ENCODE peak calls at places on chromosomes 2 and 18, in eight cellular contexts. Q is tibial nerve, M is brain microvascular endothelial cell, K is AG10803, Y is ovary, D is mesothelial cell of epicardium, U is MM.1S, V is endothelial cell. O is an unnamed sample.

GRCh38 chr2:189022002-189022401 is 47.8 kb downstream of the COL3A1 start:
- DNase-seq in Q (no peak), M (peak), K (peak), Y (no peak), D (no peak), U (no peak), V (no peak), O (no peak)

GRCh38 chr2:43223412-43224040 is 2.9 kb downstream of the ZFP36L2 start:
- DNase-seq in Q (no peak), M (peak), K (peak), Y (no peak), D (no peak), U (peak), V (no peak), O (no peak)

GRCh38 chr2:144151877-144152276 is 368.0 kb downstream of the ZEB2 start:
- DNase-seq in Q (no peak), M (no peak), K (no peak), Y (no peak), D (no peak), U (no peak), V (no peak), O (no peak)

GRCh38 chr18:49612515-49613033 is 50.7 kb downstream of the LIPG start:
- DNase-seq in Q (no peak), M (no peak), K (no peak), Y (no peak), D (no peak), U (no peak), V (no peak), O (peak)

GRCh38 chr2:237912271-237913192 is 53.1 kb downstream of the RAMP1 start:
- DNase-seq in Q (no peak), M (no peak), K (no peak), Y (no peak), D (no peak), U (no peak), V (no peak), O (no peak)

GRCh38 chr2:75007819-75008218 is 49.4 kb downstream of the POLE4 start:
- DNase-seq in Q (no peak), M (no peak), K (no peak), Y (no peak), D (no peak), U (no peak), V (no peak), O (no peak)

GRCh38 chr2:190698895-190699294 is 50.0 kb downstream of the NAB1 start:
- DNase-seq in Q (no peak), M (no peak), K (no peak), Y (no peak), D (no peak), U (no peak), V (peak), O (no peak)

GRCh38 chr2:206443735-206444527 is 599 bp downstream of the ADAM23 start:
- DNase-seq in Q (no peak), M (peak), K (peak), Y (peak), D (peak), U (peak), V (peak), O (peak)

GRCh38 chr18:11308499-11308898 is 159.1 kb upstream of the PIEZO2 start:
- DNase-seq in Q (no peak), M (no peak), K (no peak), Y (no peak), D (no peak), U (no peak), V (no peak), O (no peak)

GRCh38 chr2:178679891-178680290 is 127.3 kb downstream of the TTN start:
- DNase-seq in Q (no peak), M (no peak), K (no peak), Y (no peak), D (no peak), U (no peak), V (no peak), O (no peak)

DNA sequence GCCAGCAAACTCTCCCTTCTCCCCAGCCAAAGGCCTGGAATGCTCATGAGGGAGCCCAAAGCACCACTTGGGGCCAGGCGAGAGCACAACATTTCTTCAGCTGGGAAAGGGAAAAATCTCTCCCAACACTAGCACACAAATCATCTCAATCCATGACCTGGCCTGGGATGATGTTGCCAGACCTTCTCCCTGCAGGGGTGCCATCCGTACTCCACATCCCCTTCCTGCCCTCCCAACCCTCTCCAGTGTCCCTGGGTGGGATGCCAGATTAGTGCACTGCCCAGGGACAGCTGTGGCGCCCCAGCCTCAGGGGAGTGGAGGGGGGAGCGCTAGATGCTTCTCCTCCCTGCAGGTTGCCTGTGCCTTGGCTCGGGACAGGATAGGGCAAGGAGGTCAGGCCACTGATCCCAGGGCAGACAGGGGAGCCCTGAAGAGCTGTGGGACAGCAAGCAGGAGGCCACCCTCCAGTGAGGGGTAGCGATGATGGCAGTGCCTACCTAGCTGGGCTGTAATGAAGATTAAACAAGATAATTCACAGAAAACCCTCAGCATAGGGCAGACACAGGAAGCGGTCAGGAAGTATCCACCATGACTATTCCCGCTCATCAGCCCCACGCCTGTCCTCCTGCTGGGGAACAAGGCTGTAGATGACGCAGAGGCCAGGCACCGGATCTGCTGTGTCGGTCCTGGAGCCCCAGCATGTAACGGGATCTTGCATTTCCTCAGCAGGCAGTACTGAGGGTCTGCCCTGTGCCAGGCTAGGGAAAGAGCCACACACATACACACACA is 31.1 kb downstream of the SERTAD2 start:
- DNase-seq in Q (no peak), M (peak), K (no peak), Y (no peak), D (no peak), U (no peak), V (no peak), O (no peak)
- TF ChIP-seq CTCF in Q (no peak), M (peak), K (peak), Y (no peak), D (no peak), U (no peak), V (no peak), O (no peak)

DNA sequence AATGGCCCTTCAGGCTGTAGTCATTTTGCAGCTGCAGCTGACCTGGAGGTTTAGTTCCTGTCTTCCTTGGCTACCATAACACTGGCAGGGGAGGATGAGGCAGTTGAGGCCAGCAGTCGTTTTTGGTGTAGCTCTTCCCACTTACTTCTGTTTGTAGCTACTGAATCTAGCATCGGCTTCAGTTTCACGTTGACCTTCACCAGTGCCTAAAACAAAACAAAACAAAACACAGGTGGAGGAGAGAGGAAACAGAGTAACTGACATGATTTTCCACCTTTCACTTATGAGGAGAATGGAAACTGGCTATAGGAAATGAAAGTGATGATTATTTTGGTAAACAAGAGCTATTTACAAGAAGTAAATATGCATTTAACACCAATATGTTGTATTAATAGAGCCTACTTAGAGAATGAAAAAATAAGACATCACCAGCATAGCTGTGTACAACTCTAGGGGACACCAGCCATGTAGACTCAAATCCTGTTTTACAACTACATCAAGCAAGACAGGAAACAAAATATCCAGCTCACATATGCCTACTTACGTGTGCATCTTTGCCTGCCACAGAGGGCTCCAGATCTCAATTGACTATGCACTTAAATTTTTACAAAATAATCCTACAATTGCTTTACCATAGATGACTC is 236.9 kb downstream of the AGPS start:
- DNase-seq in Q (no peak), M (no peak), K (no peak), Y (no peak), D (no peak), U (peak), V (no peak), O (peak)
- TF ChIP-seq CTCF in Q (no peak), M (no peak), K (no peak), Y (no peak), D (no peak), U (no peak), V (no peak), O (no peak)

DNA sequence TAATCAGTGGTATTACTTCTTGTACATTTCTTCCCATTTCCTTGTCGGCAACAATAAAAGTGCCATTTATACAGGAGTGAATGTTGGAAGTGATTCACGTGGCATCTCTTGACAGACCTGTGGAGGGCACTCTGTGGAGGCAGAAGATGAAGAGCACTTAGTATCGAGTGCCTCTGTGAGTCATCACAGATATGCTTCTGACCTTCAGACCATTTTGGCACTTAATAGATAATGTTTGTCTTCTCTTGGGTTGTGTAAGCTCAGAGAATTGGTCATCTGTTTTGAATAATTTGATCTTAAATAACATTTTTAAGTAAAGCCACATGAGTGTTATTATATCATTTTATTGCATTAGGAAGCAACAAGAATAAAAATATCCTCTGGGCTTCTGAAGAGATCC is 305.5 kb downstream of the PTPRM start:
- DNase-seq in Q (no peak), M (peak), K (peak), Y (no peak), D (no peak), U (no peak), V (no peak), O (no peak)
- TF ChIP-seq CTCF in Q (no peak), M (peak), K (peak), Y (no peak), D (no peak), U (no peak), V (no peak), O (no peak)

DNA sequence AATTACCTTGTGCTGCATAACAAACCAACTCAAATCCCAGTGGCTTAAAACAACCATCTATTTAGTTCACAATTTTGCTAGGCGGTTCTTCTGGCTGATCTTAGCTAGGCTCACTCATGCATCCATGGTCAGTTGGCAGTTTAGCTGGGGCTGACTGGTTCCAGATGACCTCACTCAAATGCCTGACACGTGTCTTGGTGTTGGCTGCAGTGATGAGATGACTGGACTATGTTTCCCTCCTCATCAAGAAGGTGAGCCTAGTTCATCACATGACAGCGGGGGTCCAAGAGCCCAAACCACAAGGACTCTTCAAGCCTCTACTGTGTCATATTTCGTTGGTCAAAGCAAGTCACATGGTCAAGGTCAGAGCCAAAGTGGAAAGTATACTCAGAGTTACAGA is 42.7 kb upstream of the ACTR3 start:
- DNase-seq in Q (no peak), M (peak), K (peak), Y (no peak), D (no peak), U (no peak), V (no peak), O (no peak)
- TF ChIP-seq CTCF in Q (no peak), M (no peak), K (no peak), Y (no peak), D (no peak), U (no peak), V (no peak), O (no peak)

GRCh38 chr2:11746807-11747459 is 501 bp downstream of the LPIN1 start:
- DNase-seq in Q (no peak), M (peak), K (peak), Y (peak), D (no peak), U (peak), V (no peak), O (no peak)
- TF ChIP-seq CTCF in Q (no peak), M (no peak), K (no peak), Y (no peak), D (no peak), U (no peak), V (no peak), O (no peak)

GRCh38 chr2:1767939-1768691 is 23.8 kb upstream of the PXDN start:
- DNase-seq in Q (no peak), M (no peak), K (no peak), Y (no peak), D (no peak), U (no peak), V (no peak), O (no peak)

GRCh38 chr2:1769703-1770422 is 25.5 kb upstream of the PXDN start:
- DNase-seq in Q (peak), M (peak), K (peak), Y (peak), D (peak), U (peak), V (peak), O (peak)

GRCh38 chr2:1766851-1767771 is 22.8 kb upstream of the PXDN start:
- DNase-seq in Q (no peak), M (no peak), K (no peak), Y (no peak), D (peak), U (peak), V (no peak), O (no peak)

GRCh38 chr2:1770566-1771380 is 26.5 kb upstream of the PXDN start:
- DNase-seq in Q (no peak), M (no peak), K (no peak), Y (no peak), D (peak), U (no peak), V (no peak), O (no peak)

GRCh38 chr2:1766400-1766799 is 22.1 kb upstream of the PXDN start:
- DNase-seq in Q (no peak), M (no peak), K (no peak), Y (no peak), D (no peak), U (no peak), V (no peak), O (no peak)
- TF ChIP-seq CTCF in Q (no peak), M (no peak), K (no peak), Y (no peak), D (no peak), U (no peak), V (no peak), O (no peak)

GRCh38 chr2:20190862-20191713 is 33.8 kb downstream of the SDC1 start:
- DNase-seq in Q (no peak), M (no peak), K (peak), Y (no peak), D (no peak), U (peak), V (peak), O (no peak)
- TF ChIP-seq CTCF in Q (no peak), M (no peak), K (peak), Y (no peak), D (no peak), U (peak), V (no peak), O (peak)

GRCh38 chr2:64598226-64598625 is 55.5 kb downstream of the SERTAD2 start:
- DNase-seq in Q (no peak), M (no peak), K (no peak), Y (no peak), D (no peak), U (no peak), V (no peak), O (no peak)

GRCh38 chr2:64592994-64593655 is 60.6 kb downstream of the SERTAD2 start:
- DNase-seq in Q (no peak), M (no peak), K (peak), Y (no peak), D (no peak), U (no peak), V (no peak), O (no peak)

GRCh38 chr2:64599469-64599868 is 54.2 kb downstream of the SERTAD2 start:
- DNase-seq in Q (no peak), M (no peak), K (no peak), Y (no peak), D (no peak), U (no peak), V (no peak), O (no peak)

GRCh38 chr2:64594563-64594989 is 59.1 kb downstream of the SERTAD2 start:
- DNase-seq in Q (no peak), M (no peak), K (peak), Y (no peak), D (no peak), U (no peak), V (no peak), O (no peak)

GRCh38 chr2:64595397-64596160 is 58.1 kb downstream of the SERTAD2 start:
- DNase-seq in Q (no peak), M (no peak), K (peak), Y (no peak), D (no peak), U (no peak), V (no peak), O (no peak)
- TF ChIP-seq CTCF in Q (no peak), M (peak), K (peak), Y (peak), D (no peak), U (no peak), V (no peak), O (no peak)